ENCODE peak calls at places on chromosomes 6 and 20, in six cellular contexts. X, D, T, A, H and K are unnamed samples.
A peak's percentile ranks its signal among the peaks of the same experiment; 100 is the strongest.

GRCh38 chr6:108635505-108636226 is 74.9 kb downstream of the FOXO3 start:
- DNase-seq in X (no peak), D (no peak), T (no peak), A (no peak), H (no peak), K (no peak)

GRCh38 chr20:20010639-20011500 is 6.3 kb upstream of the NAA20 start:
- DNase-seq in X (no peak), D (peak; percentile 82), T (no peak), A (no peak), H (peak; percentile 20), K (no peak)

GRCh38 chr20:58556961-58557360 is 41.8 kb upstream of the APCDD1L start:
- DNase-seq in X (no peak), D (no peak), T (no peak), A (no peak), H (no peak), K (no peak)

GRCh38 chr6:21064716-21065340 is 528.7 kb upstream of the SOX4 start:
- DNase-seq in X (no peak), D (no peak), T (no peak), A (no peak), H (no peak), K (no peak)

GRCh38 chr20:36951198-36951976 is at the start of gene SAMHD1:
- DNase-seq in X (peak; percentile 98), D (peak; percentile 94), T (peak; percentile 93), A (peak; percentile 88), H (peak; percentile 92), K (peak; percentile 94)

GRCh38 chr6:170248861-170249600 is 41.8 kb downstream of the DLL1 start:
- DNase-seq in X (no peak), D (no peak), T (no peak), A (no peak), H (no peak), K (no peak)

GRCh38 chr6:56804996-56805395 is 149.9 kb upstream of the BEND6 start:
- DNase-seq in X (no peak), D (no peak), T (no peak), A (no peak), H (peak; percentile 72), K (no peak)

GRCh38 chr20:48697845-48698491 is 129.8 kb downstream of the PREX1 start:
- DNase-seq in X (no peak), D (peak; percentile 85), T (peak; percentile 46), A (peak; percentile 87), H (peak; percentile 82), K (no peak)

GRCh38 chr6:156336096-156336495 is 441.1 kb upstream of the ARID1B start:
- DNase-seq in X (no peak), D (no peak), T (no peak), A (no peak), H (no peak), K (no peak)

GRCh38 chr6:33978593-33979150 is 167.2 kb downstream of the GRM4 start:
- DNase-seq in X (no peak), D (no peak), T (no peak), A (no peak), H (no peak), K (peak; percentile 6)

GRCh38 chr6:43786664-43787329 is 16.8 kb downstream of the VEGFA start:
- DNase-seq in X (no peak), D (no peak), T (no peak), A (no peak), H (no peak), K (no peak)

GRCh38 chr20:33793011-33793931 is 17.9 kb upstream of the CHMP4B start:
- DNase-seq in X (no peak), D (no peak), T (no peak), A (no peak), H (no peak), K (no peak)

GRCh38 chr6:44059359-44060342 is 67.6 kb downstream of the MRPL14 start:
- DNase-seq in X (no peak), D (no peak), T (no peak), A (no peak), H (no peak), K (no peak)

GRCh38 chr20:54643761-54644160 is 168.4 kb downstream of the DOK5 start:
- DNase-seq in X (no peak), D (no peak), T (no peak), A (no peak), H (no peak), K (no peak)

GRCh38 chr20:57509665-57510237 is 15.2 kb downstream of the CTCFL start:
- DNase-seq in X (peak; percentile 43), D (no peak), T (no peak), A (no peak), H (peak; percentile 10), K (no peak)

GRCh38 chr6:113306552-113307145 is 550.5 kb upstream of the MARCKS start:
- DNase-seq in X (peak; percentile 88), D (peak; percentile 15), T (peak; percentile 4), A (no peak), H (peak; percentile 36), K (no peak)

GRCh38 chr6:156747715-156748114 is 29.5 kb upstream of the ARID1B start:
- DNase-seq in X (no peak), D (no peak), T (no peak), A (no peak), H (peak; percentile 20), K (peak; percentile 23)

GRCh38 chr6:11712760-11713159 is 65.8 kb downstream of the ADTRP start:
- DNase-seq in X (no peak), D (no peak), T (no peak), A (no peak), H (no peak), K (no peak)

GRCh38 chr20:36018208-36018988 is 50.0 kb downstream of the CNBD2 start:
- DNase-seq in X (no peak), D (no peak), T (no peak), A (no peak), H (no peak), K (no peak)

GRCh38 chr6:150394886-150395285 is 26.1 kb downstream of the IYD start:
- DNase-seq in X (no peak), D (no peak), T (no peak), A (no peak), H (no peak), K (no peak)

GRCh38 chr20:54123587-54124180 is 50.1 kb downstream of the CYP24A1 start:
- DNase-seq in X (peak; percentile 83), D (peak; percentile 90), T (no peak), A (peak; percentile 43), H (no peak), K (no peak)

GRCh38 chr6:43113431-43114260 is 37.5 kb downstream of the PTK7 start:
- DNase-seq in X (no peak), D (no peak), T (no peak), A (no peak), H (peak; percentile 48), K (no peak)

GRCh38 chr20:60446273-60447111 is 488.3 kb downstream of the CDH26 start:
- DNase-seq in X (no peak), D (no peak), T (no peak), A (no peak), H (no peak), K (no peak)

GRCh38 chr6:31090973-31091364 is 21.4 kb downstream of the C6orf15 start:
- DNase-seq in X (no peak), D (no peak), T (no peak), A (no peak), H (no peak), K (no peak)

GRCh38 chr20:3135507-3136070 is 24.1 kb downstream of the FASTKD5 start:
- DNase-seq in X (no peak), D (no peak), T (no peak), A (no peak), H (no peak), K (no peak)

GRCh38 chr20:52410182-52410647 is 218.6 kb upstream of the ZFP64 start:
- DNase-seq in X (no peak), D (no peak), T (no peak), A (peak; percentile 71), H (no peak), K (no peak)

GRCh38 chr6:136403166-136403980 is 113.7 kb upstream of the BCLAF1 start:
- DNase-seq in X (no peak), D (no peak), T (no peak), A (no peak), H (peak; percentile 34), K (no peak)

GRCh38 chr6:43254138-43254817 is 11.0 kb downstream of the TTBK1 start:
- DNase-seq in X (no peak), D (no peak), T (no peak), A (no peak), H (no peak), K (no peak)

GRCh38 chr20:25013478-25014380 is 21.2 kb upstream of the APMAP start:
- DNase-seq in X (no peak), D (no peak), T (no peak), A (no peak), H (no peak), K (no peak)

GRCh38 chr6:1337791-1338190 is 25.9 kb downstream of the FOXQ1 start:
- DNase-seq in X (no peak), D (no peak), T (no peak), A (no peak), H (no peak), K (no peak)

GRCh38 chr6:27026361-27026760 is 221.1 kb upstream of the PRSS16 start:
- DNase-seq in X (no peak), D (no peak), T (no peak), A (no peak), H (no peak), K (no peak)